ENCODE peak calls at places on chromosomes 4 and X, in seven cellular contexts. One of them, this sample, is unnamed. For H3K4me1, the result is how much of the 10 kb centered on the place peaks cover.

GRCh38 chrX:102516314-102516936 is at the start of gene TMSB15A:
- DNase-seq in heart left ventricle: peak
- DNase-seq in sigmoid colon: peak
- DNase-seq in osteoblast: peak
- DNase-seq in foreskin keratinocyte: peak
- DNase-seq in upper lobe of right lung: peak
- DNase-seq in tibial nerve: peak
- DNase-seq in this sample: peak

GRCh38 chr4:188956566-188956965 is 817.3 kb downstream of the TRIML1 start:
- DNase-seq in heart left ventricle: no peak
- DNase-seq in sigmoid colon: no peak
- DNase-seq in osteoblast: peak
- DNase-seq in foreskin keratinocyte: no peak
- DNase-seq in upper lobe of right lung: no peak
- DNase-seq in tibial nerve: no peak
- DNase-seq in this sample: no peak

GRCh38 chr4:144495944-144496343 is 150.0 kb upstream of the HHIP start:
- DNase-seq in heart left ventricle: no peak
- DNase-seq in sigmoid colon: no peak
- DNase-seq in osteoblast: no peak
- DNase-seq in foreskin keratinocyte: no peak
- DNase-seq in upper lobe of right lung: no peak
- DNase-seq in tibial nerve: no peak
- DNase-seq in this sample: no peak

GRCh38 chr4:82851902-82852750 is 38.8 kb downstream of the SEC31A start:
- DNase-seq in heart left ventricle: no peak
- DNase-seq in sigmoid colon: no peak
- DNase-seq in osteoblast: no peak
- DNase-seq in foreskin keratinocyte: peak
- DNase-seq in upper lobe of right lung: no peak
- DNase-seq in tibial nerve: no peak
- DNase-seq in this sample: no peak

GRCh38 chr4:57080781-57081650 is 29.2 kb downstream of the IGFBP7 start:
- DNase-seq in heart left ventricle: peak
- DNase-seq in sigmoid colon: no peak
- DNase-seq in osteoblast: peak
- DNase-seq in foreskin keratinocyte: peak
- DNase-seq in upper lobe of right lung: no peak
- DNase-seq in tibial nerve: no peak
- DNase-seq in this sample: no peak

GRCh38 chrX:75156537-75156945 is 458 bp upstream of the ABCB7 start:
- DNase-seq in heart left ventricle: no peak
- DNase-seq in sigmoid colon: no peak
- DNase-seq in osteoblast: no peak
- DNase-seq in foreskin keratinocyte: no peak
- DNase-seq in upper lobe of right lung: no peak
- DNase-seq in tibial nerve: peak
- DNase-seq in this sample: no peak

GRCh38 chrX:150769408-150769807 is 76.2 kb downstream of the MTMR1 start:
- DNase-seq in heart left ventricle: no peak
- DNase-seq in sigmoid colon: no peak
- DNase-seq in osteoblast: peak
- DNase-seq in foreskin keratinocyte: no peak
- DNase-seq in upper lobe of right lung: no peak
- DNase-seq in tibial nerve: no peak
- DNase-seq in this sample: no peak

GRCh38 chr4:79917246-79917645 is 155.8 kb downstream of the ANTXR2 start:
- DNase-seq in heart left ventricle: peak
- DNase-seq in sigmoid colon: no peak
- DNase-seq in osteoblast: peak
- DNase-seq in foreskin keratinocyte: no peak
- DNase-seq in upper lobe of right lung: no peak
- DNase-seq in tibial nerve: no peak
- DNase-seq in this sample: no peak

GRCh38 chr4:84826681-84827080 is 139.8 kb downstream of the WDFY3 start:
- DNase-seq in heart left ventricle: no peak
- DNase-seq in sigmoid colon: no peak
- DNase-seq in osteoblast: no peak
- DNase-seq in foreskin keratinocyte: no peak
- DNase-seq in upper lobe of right lung: no peak
- DNase-seq in tibial nerve: no peak
- DNase-seq in this sample: no peak

GRCh38 chrX:123854329-123854728 is 5.5 kb upstream of the XIAP start:
- DNase-seq in heart left ventricle: no peak
- DNase-seq in sigmoid colon: no peak
- DNase-seq in osteoblast: peak
- DNase-seq in foreskin keratinocyte: no peak
- DNase-seq in upper lobe of right lung: no peak
- DNase-seq in tibial nerve: no peak
- DNase-seq in this sample: no peak

GRCh38 chr4:813900-814299 is 12.0 kb downstream of the CPLX1 start:
- DNase-seq in heart left ventricle: no peak
- DNase-seq in sigmoid colon: no peak
- DNase-seq in osteoblast: peak
- DNase-seq in foreskin keratinocyte: no peak
- DNase-seq in upper lobe of right lung: peak
- DNase-seq in tibial nerve: no peak
- DNase-seq in this sample: no peak

GRCh38 chrX:3145716-3146115 is 104.4 kb downstream of the ARSF start:
- DNase-seq in heart left ventricle: no peak
- DNase-seq in sigmoid colon: no peak
- DNase-seq in osteoblast: no peak
- DNase-seq in foreskin keratinocyte: no peak
- DNase-seq in upper lobe of right lung: no peak
- DNase-seq in tibial nerve: no peak
- DNase-seq in this sample: no peak

GRCh38 chr4:6767341-6767724 is 15.2 kb upstream of the KIAA0232 start:
- DNase-seq in heart left ventricle: no peak
- DNase-seq in sigmoid colon: peak
- DNase-seq in osteoblast: peak
- DNase-seq in foreskin keratinocyte: peak
- DNase-seq in upper lobe of right lung: no peak
- DNase-seq in tibial nerve: no peak
- DNase-seq in this sample: no peak

GRCh38 chrX:48924270-48924669 is 5.4 kb upstream of the PIM2 start:
- DNase-seq in heart left ventricle: no peak
- DNase-seq in sigmoid colon: no peak
- DNase-seq in osteoblast: no peak
- DNase-seq in foreskin keratinocyte: no peak
- DNase-seq in upper lobe of right lung: no peak
- DNase-seq in tibial nerve: no peak
- DNase-seq in this sample: no peak
- H3K4me1 ChIP-seq in heart left ventricle: under half
- H3K4me1 ChIP-seq in sigmoid colon: under half
- H3K4me1 ChIP-seq in osteoblast: under half
- H3K4me1 ChIP-seq in foreskin keratinocyte: under half
- H3K4me1 ChIP-seq in upper lobe of right lung: under half
- H3K4me1 ChIP-seq in tibial nerve: under half
- H3K4me1 ChIP-seq in this sample: under half

GRCh38 chrX:68841251-68842049 is 12.6 kb downstream of the EFNB1 start:
- DNase-seq in heart left ventricle: no peak
- DNase-seq in sigmoid colon: no peak
- DNase-seq in osteoblast: peak
- DNase-seq in foreskin keratinocyte: no peak
- DNase-seq in upper lobe of right lung: no peak
- DNase-seq in tibial nerve: no peak
- DNase-seq in this sample: peak
- H3K4me1 ChIP-seq in heart left ventricle: under half
- H3K4me1 ChIP-seq in sigmoid colon: under half
- H3K4me1 ChIP-seq in osteoblast: under half
- H3K4me1 ChIP-seq in foreskin keratinocyte: under half
- H3K4me1 ChIP-seq in upper lobe of right lung: under half
- H3K4me1 ChIP-seq in tibial nerve: under half
- H3K4me1 ChIP-seq in this sample: under half

DNA sequence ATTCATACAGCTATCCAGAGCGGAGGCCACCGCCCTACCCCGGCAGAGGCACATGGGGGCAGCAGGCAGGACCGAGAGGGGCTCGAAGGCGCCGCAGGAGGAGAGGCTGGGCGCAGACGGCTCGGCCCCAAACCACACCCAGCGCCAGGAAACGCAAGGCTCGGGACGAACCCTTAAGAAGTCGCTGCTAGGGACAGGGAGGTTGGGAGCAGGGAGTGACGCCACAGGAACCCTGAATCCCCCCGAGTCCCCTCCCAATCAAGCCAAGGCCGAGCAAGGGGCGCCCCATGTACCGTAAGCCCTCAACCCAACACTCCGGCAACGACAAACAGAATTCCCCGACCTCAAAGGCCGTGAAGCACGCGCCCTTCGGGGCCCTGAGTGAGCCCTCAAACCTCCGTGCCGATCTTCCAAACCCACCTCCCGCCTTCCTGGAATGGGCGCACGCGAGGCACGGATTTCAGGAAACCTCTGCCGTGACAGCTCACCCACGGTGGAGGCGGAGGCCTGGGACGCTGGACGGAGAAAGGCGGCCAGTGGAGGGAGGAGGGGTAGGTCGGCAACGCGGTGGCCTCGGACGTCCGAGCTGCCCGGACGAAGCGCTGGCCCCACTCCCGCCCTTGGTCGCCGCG is 1.8 kb downstream of the ZFYVE28 start:
- DNase-seq in heart left ventricle: peak
- DNase-seq in sigmoid colon: no peak
- DNase-seq in osteoblast: peak
- DNase-seq in foreskin keratinocyte: no peak
- DNase-seq in upper lobe of right lung: peak
- DNase-seq in tibial nerve: no peak
- DNase-seq in this sample: peak
- H3K4me1 ChIP-seq in heart left ventricle: half or more
- H3K4me1 ChIP-seq in sigmoid colon: under half
- H3K4me1 ChIP-seq in osteoblast: under half
- H3K4me1 ChIP-seq in foreskin keratinocyte: under half
- H3K4me1 ChIP-seq in upper lobe of right lung: under half
- H3K4me1 ChIP-seq in tibial nerve: half or more
- H3K4me1 ChIP-seq in this sample: under half

GRCh38 chr4:39616651-39617050 is 22.0 kb downstream of the SMIM14 start:
- DNase-seq in heart left ventricle: no peak
- DNase-seq in sigmoid colon: no peak
- DNase-seq in osteoblast: no peak
- DNase-seq in foreskin keratinocyte: no peak
- DNase-seq in upper lobe of right lung: no peak
- DNase-seq in tibial nerve: no peak
- DNase-seq in this sample: no peak
- H3K4me1 ChIP-seq in heart left ventricle: under half
- H3K4me1 ChIP-seq in sigmoid colon: under half
- H3K4me1 ChIP-seq in osteoblast: half or more
- H3K4me1 ChIP-seq in foreskin keratinocyte: under half
- H3K4me1 ChIP-seq in upper lobe of right lung: under half
- H3K4me1 ChIP-seq in tibial nerve: half or more
- H3K4me1 ChIP-seq in this sample: under half

DNA sequence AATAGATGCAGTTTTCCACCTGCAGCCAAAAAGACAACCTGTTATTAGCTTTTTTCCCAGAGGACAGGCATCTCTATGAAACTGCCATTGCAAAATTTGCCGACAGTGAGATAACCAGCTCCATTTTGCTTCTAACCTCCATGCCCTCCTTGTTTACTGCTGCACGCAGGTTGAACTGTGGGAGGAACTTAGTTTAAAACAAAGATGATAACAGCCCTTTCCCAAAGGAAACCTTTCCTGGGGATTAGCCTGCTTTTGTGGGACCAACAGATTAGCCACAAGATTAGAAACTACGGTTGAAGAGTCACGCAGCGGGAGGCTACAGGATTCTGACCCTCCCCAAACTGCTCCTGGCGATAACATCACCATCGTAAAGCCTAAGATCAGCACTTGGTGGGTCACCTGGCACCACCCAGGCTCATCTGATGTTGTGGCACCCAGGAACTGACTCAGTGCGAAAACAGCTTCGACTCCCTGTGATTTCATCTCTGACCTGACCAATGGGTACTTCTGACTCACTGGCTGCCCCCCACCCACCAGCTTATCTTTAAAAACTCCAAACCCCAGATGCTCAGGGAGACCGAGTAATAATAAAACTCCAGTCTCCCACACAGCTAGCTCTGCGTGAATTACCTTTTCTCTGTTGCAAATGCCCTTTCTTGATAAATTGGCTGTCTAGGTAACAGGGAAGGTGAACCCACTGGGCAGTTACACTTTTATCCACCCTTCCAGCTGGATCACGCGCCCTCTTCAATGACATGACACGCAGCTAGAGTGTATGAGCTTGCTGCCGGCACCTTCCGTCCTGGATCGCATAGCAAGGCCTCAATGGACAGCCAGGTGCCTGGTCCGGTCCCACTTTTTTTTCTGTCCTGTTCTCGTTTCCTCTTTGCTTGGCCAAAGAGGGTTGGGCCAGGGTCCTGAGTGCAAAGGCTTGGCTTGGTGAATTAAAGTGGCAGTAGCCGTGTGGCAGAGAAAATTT is 27.2 kb downstream of the NOP14 start:
- DNase-seq in heart left ventricle: no peak
- DNase-seq in sigmoid colon: peak
- DNase-seq in osteoblast: peak
- DNase-seq in foreskin keratinocyte: peak
- DNase-seq in upper lobe of right lung: peak
- DNase-seq in tibial nerve: no peak
- DNase-seq in this sample: peak
- H3K4me1 ChIP-seq in heart left ventricle: half or more
- H3K4me1 ChIP-seq in sigmoid colon: under half
- H3K4me1 ChIP-seq in osteoblast: under half
- H3K4me1 ChIP-seq in foreskin keratinocyte: under half
- H3K4me1 ChIP-seq in upper lobe of right lung: under half
- H3K4me1 ChIP-seq in tibial nerve: half or more
- H3K4me1 ChIP-seq in this sample: under half

DNA sequence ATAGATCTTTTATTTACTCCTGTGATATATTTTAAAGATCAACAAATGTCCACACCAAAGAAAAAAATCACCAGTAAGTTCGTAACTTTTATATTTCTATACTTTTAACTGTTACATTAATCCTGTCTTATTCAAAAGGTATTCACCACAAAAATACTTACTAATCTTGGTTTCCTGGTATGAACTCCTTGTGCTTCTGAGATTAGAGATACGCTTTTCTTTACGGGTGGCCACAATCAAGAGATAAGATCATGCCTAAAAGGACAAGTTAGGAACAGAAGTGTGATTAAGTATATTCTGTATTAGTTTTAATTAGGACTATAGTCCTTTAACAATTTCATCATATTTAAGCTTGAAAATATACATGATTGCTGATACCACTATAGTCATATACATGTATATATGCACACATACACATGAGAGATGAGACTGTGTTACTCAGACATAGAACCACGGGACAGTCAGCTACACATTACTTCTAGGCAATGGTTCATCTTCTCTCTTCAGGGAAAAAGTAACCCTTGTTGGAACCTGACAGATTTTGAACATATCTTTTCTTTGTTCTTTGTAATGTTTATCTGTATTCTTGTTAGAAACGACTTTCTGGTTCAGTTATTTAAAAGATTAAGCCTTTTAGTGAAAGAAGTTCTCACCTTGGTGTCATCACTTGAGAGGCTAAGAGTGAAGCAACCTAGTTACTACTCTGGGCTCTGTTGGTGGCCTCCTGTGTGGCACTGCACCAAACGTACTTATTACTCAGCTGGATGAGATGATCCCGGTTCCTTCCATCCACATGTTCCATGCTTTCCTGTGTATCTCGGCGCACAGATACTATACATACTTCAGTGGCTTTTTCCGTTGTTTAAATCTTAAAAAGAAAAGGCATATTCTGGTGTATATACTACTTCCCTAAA is 146.1 kb downstream of the CBR4 start:
- DNase-seq in heart left ventricle: no peak
- DNase-seq in sigmoid colon: no peak
- DNase-seq in osteoblast: no peak
- DNase-seq in foreskin keratinocyte: no peak
- DNase-seq in upper lobe of right lung: no peak
- DNase-seq in tibial nerve: no peak
- DNase-seq in this sample: no peak
- H3K4me1 ChIP-seq in heart left ventricle: under half
- H3K4me1 ChIP-seq in sigmoid colon: half or more
- H3K4me1 ChIP-seq in osteoblast: half or more
- H3K4me1 ChIP-seq in foreskin keratinocyte: under half
- H3K4me1 ChIP-seq in upper lobe of right lung: under half
- H3K4me1 ChIP-seq in tibial nerve: half or more
- H3K4me1 ChIP-seq in this sample: under half